ENCODE peak calls at places on chromosomes 4 and X, in four cellular contexts. Y is anterior cingulate cortex, J is Right ventricle myocardium superior, B is stromal cell of bone marrow. Q is an unnamed sample.
A peak's percentile ranks its signal among the peaks of the same experiment; 100 is the strongest.

GRCh38 chr4:171067422-171067821 is 745.8 kb upstream of the GALNTL6 start:
- DNase-seq in Y (no peak), J (no peak), B (no peak), Q (no peak)

GRCh38 chrX:25527596-25527995 is 511.8 kb upstream of the ARX start:
- DNase-seq in Y (no peak), J (no peak), B (no peak), Q (no peak)

GRCh38 chr4:35565640-35566039 is 678.7 kb downstream of the ARAP2 start:
- DNase-seq in Y (no peak), J (peak; percentile 17), B (no peak), Q (no peak)

GRCh38 chr4:159003420-159004253 is 99.2 kb upstream of the RAPGEF2 start:
- DNase-seq in Y (no peak), J (no peak), B (no peak), Q (no peak)

GRCh38 chrX:101658661-101659477 is 781 bp downstream of the ARMCX2 start:
- DNase-seq in Y (peak; percentile 12), J (peak; percentile 83), B (peak; percentile 33), Q (peak; percentile 64)

GRCh38 chrX:36898301-36898700 is 109.9 kb upstream of the FAM47C start:
- DNase-seq in Y (no peak), J (no peak), B (no peak), Q (no peak)

GRCh38 chr4:79241846-79242245 is 84.0 kb downstream of the NAA11 start:
- DNase-seq in Y (no peak), J (no peak), B (peak; percentile 15), Q (no peak)

GRCh38 chrX:12894074-12894691 is 12.2 kb upstream of the TLR8 start:
- DNase-seq in Y (no peak), J (peak; percentile 48), B (no peak), Q (peak; percentile 59)

GRCh38 chrX:132071260-132071659 is 48.2 kb downstream of the STK26 start:
- DNase-seq in Y (no peak), J (no peak), B (no peak), Q (no peak)